ENCODE peak calls at places on chromosomes 13 and 19, in five cellular contexts. One of them, this sample, is unnamed.

GRCh38 chr19:19372656-19373416 is 32.6 kb upstream of the GATAD2A start:
- DNase-seq in A549: peak; percentile 8
- DNase-seq in K562: peak; percentile 69
- DNase-seq in HepG2: peak; percentile 90
- DNase-seq in GM12878: no peak
- DNase-seq in this sample: no peak

GRCh38 chr13:56314755-56315154 is 826.0 kb upstream of the PRR20A start:
- DNase-seq in A549: no peak
- DNase-seq in HepG2: no peak
- DNase-seq in GM12878: no peak
- DNase-seq in K562: no peak
- DNase-seq in this sample: no peak

GRCh38 chr13:110869805-110870706 is 44.8 kb downstream of the ANKRD10 start:
- DNase-seq in K562: peak; percentile 78
- DNase-seq in HepG2: peak; percentile 89
- DNase-seq in GM12878: no peak
- DNase-seq in A549: peak; percentile 90
- DNase-seq in this sample: no peak

GRCh38 chr19:14505488-14506239 is 9.7 kb upstream of the GIPC1 start:
- DNase-seq in A549: peak; percentile 68
- DNase-seq in HepG2: peak; percentile 64
- DNase-seq in GM12878: no peak
- DNase-seq in K562: peak; percentile 84
- DNase-seq in this sample: no peak

GRCh38 chr19:38095411-38096308 is 128.4 kb downstream of the DPF1 start:
- DNase-seq in HepG2: peak; percentile 46
- DNase-seq in GM12878: peak; percentile 17
- DNase-seq in A549: peak; percentile 87
- DNase-seq in K562: peak; percentile 73
- DNase-seq in this sample: peak; percentile 44

GRCh38 chr13:110150384-110151091 is 156.4 kb downstream of the COL4A1 start:
- DNase-seq in K562: no peak
- DNase-seq in GM12878: no peak
- DNase-seq in HepG2: no peak
- DNase-seq in A549: no peak
- DNase-seq in this sample: no peak

GRCh38 chr13:98429531-98429930 is 147.4 kb downstream of the STK24 start:
- DNase-seq in K562: no peak
- DNase-seq in A549: no peak
- DNase-seq in GM12878: no peak
- DNase-seq in HepG2: no peak
- DNase-seq in this sample: no peak

GRCh38 chr19:5172859-5173577 is 167.6 kb downstream of the PTPRS start:
- DNase-seq in K562: peak; percentile 44
- DNase-seq in A549: peak; percentile 89
- DNase-seq in GM12878: no peak
- DNase-seq in HepG2: no peak
- DNase-seq in this sample: no peak

GRCh38 chr19:48896191-48896720 is 2.3 kb downstream of the TULP2 start:
- DNase-seq in HepG2: no peak
- DNase-seq in GM12878: no peak
- DNase-seq in A549: no peak
- DNase-seq in K562: peak; percentile 93
- DNase-seq in this sample: peak; percentile 96

GRCh38 chr13:40377783-40378182 is 288.7 kb downstream of the FOXO1 start:
- DNase-seq in HepG2: no peak
- DNase-seq in GM12878: no peak
- DNase-seq in K562: no peak
- DNase-seq in A549: no peak
- DNase-seq in this sample: no peak

GRCh38 chr19:9939301-9939913 is 3.1 kb upstream of the OLFM2 start:
- DNase-seq in K562: no peak
- DNase-seq in HepG2: no peak
- DNase-seq in A549: no peak
- DNase-seq in GM12878: no peak
- DNase-seq in this sample: no peak

GRCh38 chr13:39263531-39263930 is 225.3 kb downstream of the NHLRC3 start:
- DNase-seq in GM12878: no peak
- DNase-seq in HepG2: no peak
- DNase-seq in K562: no peak
- DNase-seq in A549: no peak
- DNase-seq in this sample: no peak

GRCh38 chr13:97471721-97472120 is 37.8 kb downstream of the RAP2A start:
- DNase-seq in K562: no peak
- DNase-seq in A549: no peak
- DNase-seq in GM12878: no peak
- DNase-seq in HepG2: no peak
- DNase-seq in this sample: no peak

GRCh38 chr19:12786950-12787349 is 4.3 kb upstream of the JUNB start:
- DNase-seq in A549: no peak
- DNase-seq in HepG2: no peak
- DNase-seq in K562: no peak
- DNase-seq in GM12878: no peak
- DNase-seq in this sample: no peak

GRCh38 chr19:3942790-3943409 is 10.0 kb downstream of the NMRK2 start:
- DNase-seq in A549: no peak
- DNase-seq in GM12878: no peak
- DNase-seq in HepG2: no peak
- DNase-seq in K562: no peak
- DNase-seq in this sample: no peak

GRCh38 chr19:14080887-14081796 is 4.4 kb downstream of the C19orf67 start:
- DNase-seq in A549: peak; percentile 93
- DNase-seq in HepG2: peak; percentile 99
- DNase-seq in K562: peak; percentile 90
- DNase-seq in GM12878: peak; percentile 99
- DNase-seq in this sample: peak; percentile 100

GRCh38 chr13:66895780-66896179 is 334.4 kb downstream of the PCDH9 start:
- DNase-seq in A549: no peak
- DNase-seq in K562: no peak
- DNase-seq in HepG2: no peak
- DNase-seq in GM12878: no peak
- DNase-seq in this sample: no peak

GRCh38 chr13:98199480-98199879 is 22.4 kb upstream of the RNF113B start:
- DNase-seq in GM12878: no peak
- DNase-seq in A549: no peak
- DNase-seq in HepG2: peak; percentile 77
- DNase-seq in K562: no peak
- DNase-seq in this sample: no peak

GRCh38 chr19:7748171-7748570 is 837 bp upstream of the CD209 start:
- DNase-seq in K562: no peak
- DNase-seq in GM12878: no peak
- DNase-seq in A549: no peak
- DNase-seq in HepG2: no peak
- DNase-seq in this sample: no peak

GRCh38 chr19:7748756-7749155 is 1.4 kb upstream of the CD209 start:
- DNase-seq in GM12878: no peak
- DNase-seq in A549: no peak
- DNase-seq in K562: no peak
- DNase-seq in HepG2: peak; percentile 14
- DNase-seq in this sample: peak; percentile 60

GRCh38 chr19:7746903-7747884 is at the start of gene CD209:
- DNase-seq in HepG2: no peak
- DNase-seq in A549: no peak
- DNase-seq in GM12878: no peak
- DNase-seq in K562: no peak
- DNase-seq in this sample: no peak

GRCh38 chr19:7756258-7756657 is 6.8 kb upstream of the CLEC4M start:
- DNase-seq in GM12878: no peak
- DNase-seq in A549: no peak
- DNase-seq in K562: no peak
- DNase-seq in HepG2: no peak
- DNase-seq in this sample: no peak

GRCh38 chr19:7751157-7751783 is 3.9 kb upstream of the CD209 start:
- DNase-seq in GM12878: peak; percentile 56
- DNase-seq in K562: no peak
- DNase-seq in HepG2: no peak
- DNase-seq in A549: no peak
- DNase-seq in this sample: no peak
- TF ChIP-seq HDAC2 in GM12878: no peak
- TF ChIP-seq HDAC2 in K562: no peak
- TF ChIP-seq HDAC2 in HepG2: no peak
- TF ChIP-seq HDAC2 in A549: no peak
- TF ChIP-seq HDAC2 in this sample: no peak

DNA sequence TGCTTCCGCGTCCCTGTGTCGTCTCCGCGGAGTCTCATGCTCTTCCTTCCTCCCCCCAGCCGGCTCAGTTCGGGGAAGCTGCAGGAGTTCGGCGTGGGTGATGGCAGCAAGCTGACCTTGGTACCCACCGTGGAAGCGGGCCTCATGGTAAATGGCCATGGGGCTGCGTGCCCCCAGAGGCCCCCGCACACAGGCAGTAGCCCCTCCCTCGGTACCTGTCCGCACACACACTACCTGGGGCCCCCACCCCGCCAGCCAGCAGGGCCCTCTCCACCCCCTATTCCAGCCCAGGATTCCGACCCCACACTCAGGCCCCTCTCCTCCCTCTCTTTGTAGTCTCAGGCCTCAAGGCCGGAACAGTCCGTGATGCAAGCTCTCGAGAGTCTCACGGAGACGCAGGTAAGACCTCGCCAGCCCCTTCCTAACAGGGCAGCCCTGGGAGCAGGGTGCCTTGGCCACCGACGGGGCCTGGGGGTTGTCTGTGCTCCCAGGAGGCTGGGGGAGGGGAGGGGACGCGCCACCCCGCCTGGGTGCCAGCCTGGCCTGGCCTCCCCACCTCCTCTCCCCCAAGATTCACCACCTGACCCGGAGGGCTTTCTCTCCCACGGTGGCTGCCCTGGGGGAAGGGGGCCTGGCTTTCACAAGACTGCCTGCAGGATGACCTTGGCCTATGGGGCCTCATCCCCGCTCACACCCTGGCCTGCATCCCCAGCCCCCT is 3.3 kb downstream of the MIDN start:
- DNase-seq in K562: no peak
- DNase-seq in GM12878: no peak
- DNase-seq in HepG2: peak; percentile 90
- DNase-seq in A549: no peak
- DNase-seq in this sample: no peak
- TF ChIP-seq HDAC2 in K562: no peak
- TF ChIP-seq HDAC2 in GM12878: no peak
- TF ChIP-seq HDAC2 in HepG2: peak; percentile 10
- TF ChIP-seq HDAC2 in A549: no peak
- TF ChIP-seq HDAC2 in this sample: no peak

DNA sequence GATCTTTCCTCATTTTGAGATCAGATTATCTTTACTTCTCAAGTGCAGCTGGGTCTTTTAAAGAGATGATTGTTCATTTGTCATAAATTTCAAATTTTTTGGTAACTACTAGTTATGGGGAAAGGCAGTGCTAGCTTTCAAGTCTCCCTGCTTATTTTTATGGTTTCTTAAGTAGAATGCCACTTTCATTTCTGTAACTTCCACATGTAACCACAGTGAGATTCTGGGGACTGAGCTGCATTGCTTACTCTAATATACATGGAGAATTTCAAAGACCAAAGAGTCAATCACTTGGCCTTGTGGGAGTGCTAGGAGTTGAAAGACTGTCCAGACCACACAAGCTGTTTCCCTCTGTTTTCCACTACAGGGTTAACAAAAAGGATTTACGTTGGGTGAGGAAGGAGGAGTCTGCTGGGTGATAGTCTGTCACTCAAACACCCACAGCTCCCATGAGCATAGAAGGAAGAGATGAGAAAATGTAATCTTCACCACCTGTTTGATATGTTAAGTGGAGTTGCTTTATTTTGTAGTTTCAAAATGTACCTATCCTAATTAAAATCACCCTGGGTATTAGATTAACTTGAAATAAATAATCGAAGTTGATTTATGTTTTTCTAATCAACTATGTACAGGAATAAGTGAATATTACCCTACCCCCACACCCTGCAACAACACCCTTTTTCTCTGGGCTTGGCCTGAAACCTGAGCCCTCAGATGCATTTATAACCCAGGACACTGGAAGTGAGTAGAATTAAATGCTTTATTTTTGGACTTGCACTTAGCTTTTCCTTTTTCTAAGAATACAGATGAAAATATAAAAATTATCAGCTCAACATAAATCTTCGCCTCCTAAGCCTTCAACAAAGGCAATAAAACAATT is 225.7 kb upstream of the SLC10A2 start:
- DNase-seq in GM12878: no peak
- DNase-seq in A549: no peak
- DNase-seq in K562: no peak
- DNase-seq in HepG2: no peak
- DNase-seq in this sample: no peak
- TF ChIP-seq HDAC2 in GM12878: no peak
- TF ChIP-seq HDAC2 in A549: no peak
- TF ChIP-seq HDAC2 in K562: no peak
- TF ChIP-seq HDAC2 in HepG2: no peak
- TF ChIP-seq HDAC2 in this sample: no peak

GRCh38 chr19:16824658-16825311 is 4.4 kb upstream of the SIN3B start:
- DNase-seq in K562: no peak
- DNase-seq in HepG2: no peak
- DNase-seq in GM12878: no peak
- DNase-seq in A549: no peak
- DNase-seq in this sample: no peak

GRCh38 chr19:16825312-16826168 is 3.7 kb upstream of the SIN3B start:
- DNase-seq in K562: no peak
- DNase-seq in GM12878: no peak
- DNase-seq in A549: no peak
- DNase-seq in HepG2: no peak
- DNase-seq in this sample: no peak

GRCh38 chr19:16820056-16820455 is 9.1 kb upstream of the SIN3B start:
- DNase-seq in GM12878: no peak
- DNase-seq in A549: no peak
- DNase-seq in HepG2: no peak
- DNase-seq in K562: no peak
- DNase-seq in this sample: no peak

GRCh38 chr19:16822648-16823047 is 6.5 kb upstream of the SIN3B start:
- DNase-seq in HepG2: no peak
- DNase-seq in A549: no peak
- DNase-seq in K562: no peak
- DNase-seq in GM12878: no peak
- DNase-seq in this sample: no peak

GRCh38 chr19:16821081-16821480 is 8.1 kb upstream of the SIN3B start:
- DNase-seq in K562: no peak
- DNase-seq in GM12878: no peak
- DNase-seq in A549: no peak
- DNase-seq in HepG2: no peak
- DNase-seq in this sample: no peak
- TF ChIP-seq HDAC2 in K562: no peak
- TF ChIP-seq HDAC2 in GM12878: no peak
- TF ChIP-seq HDAC2 in A549: no peak
- TF ChIP-seq HDAC2 in HepG2: no peak
- TF ChIP-seq HDAC2 in this sample: no peak

DNA sequence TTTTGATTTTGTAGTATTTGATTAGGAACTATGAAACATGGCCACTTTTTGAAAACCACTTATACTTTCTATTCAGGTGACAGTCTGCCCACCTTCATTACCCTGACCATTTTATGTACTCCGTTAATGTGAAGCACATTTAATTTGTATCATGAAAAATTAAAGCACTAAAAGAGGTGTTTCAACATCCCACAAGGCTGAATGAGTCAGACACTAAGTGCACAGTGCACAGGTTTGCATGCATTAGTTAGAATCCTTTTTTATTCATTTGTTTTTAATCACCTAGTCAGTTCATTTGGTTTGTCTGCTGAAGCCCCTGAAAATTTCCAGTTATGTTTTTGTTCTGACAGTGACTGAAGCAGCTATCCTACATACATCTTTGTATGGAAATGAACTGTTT is 271.0 kb downstream of the SLITRK5 start:
- DNase-seq in HepG2: no peak
- DNase-seq in GM12878: no peak
- DNase-seq in A549: no peak
- DNase-seq in K562: no peak
- DNase-seq in this sample: no peak
- TF ChIP-seq HDAC2 in HepG2: no peak
- TF ChIP-seq HDAC2 in GM12878: no peak
- TF ChIP-seq HDAC2 in A549: no peak
- TF ChIP-seq HDAC2 in K562: no peak
- TF ChIP-seq HDAC2 in this sample: no peak

GRCh38 chr13:75901509-75901908 is 265.4 kb downstream of the LMO7 start:
- DNase-seq in A549: no peak
- DNase-seq in GM12878: no peak
- DNase-seq in HepG2: no peak
- DNase-seq in K562: no peak
- DNase-seq in this sample: no peak
- TF ChIP-seq HDAC2 in A549: no peak
- TF ChIP-seq HDAC2 in GM12878: no peak
- TF ChIP-seq HDAC2 in HepG2: no peak
- TF ChIP-seq HDAC2 in K562: no peak
- TF ChIP-seq HDAC2 in this sample: no peak

This sample was measured in H1.